ENCODE peak calls at places on chromosomes 2 and 18, in six cellular contexts. One of them, this sample, is unnamed. For H3K36me3, the result is how much of the 10 kb centered on the place peaks cover.

GRCh38 chr18:45684341-45685115 is 39.5 kb upstream of the SLC14A1 start:
- DNase-seq in osteoblast: peak
- DNase-seq in endothelial cell of umbilical vein: no peak
- DNase-seq in psoas muscle: no peak
- DNase-seq in CD8-positive, alpha-beta T cell: no peak
- DNase-seq in ovary: no peak
- DNase-seq in this sample: no peak

GRCh38 chr18:76923485-76924085 is 101.2 kb downstream of the ZNF236 start:
- DNase-seq in CD8-positive, alpha-beta T cell: no peak
- DNase-seq in ovary: no peak
- DNase-seq in endothelial cell of umbilical vein: peak
- DNase-seq in osteoblast: no peak
- DNase-seq in psoas muscle: no peak
- DNase-seq in this sample: no peak

GRCh38 chr2:100178085-100178788 is 35.8 kb upstream of the AFF3 start:
- DNase-seq in CD8-positive, alpha-beta T cell: no peak
- DNase-seq in osteoblast: peak
- DNase-seq in psoas muscle: no peak
- DNase-seq in endothelial cell of umbilical vein: peak
- DNase-seq in ovary: no peak
- DNase-seq in this sample: no peak

GRCh38 chr2:159939946-159940345 is 122.5 kb downstream of the PLA2R1 start:
- DNase-seq in psoas muscle: no peak
- DNase-seq in CD8-positive, alpha-beta T cell: no peak
- DNase-seq in endothelial cell of umbilical vein: peak
- DNase-seq in osteoblast: peak
- DNase-seq in ovary: peak
- DNase-seq in this sample: no peak

GRCh38 chr2:184765048-184765881 is 166.9 kb downstream of the ZNF804A start:
- DNase-seq in CD8-positive, alpha-beta T cell: no peak
- DNase-seq in osteoblast: no peak
- DNase-seq in psoas muscle: no peak
- DNase-seq in endothelial cell of umbilical vein: no peak
- DNase-seq in ovary: no peak
- DNase-seq in this sample: no peak

GRCh38 chr18:58046087-58046793 is 2.2 kb downstream of the NEDD4L start:
- DNase-seq in CD8-positive, alpha-beta T cell: no peak
- DNase-seq in endothelial cell of umbilical vein: no peak
- DNase-seq in osteoblast: peak
- DNase-seq in psoas muscle: no peak
- DNase-seq in ovary: no peak
- DNase-seq in this sample: no peak

GRCh38 chr2:17680119-17680518 is 73.5 kb downstream of the SMC6 start:
- DNase-seq in CD8-positive, alpha-beta T cell: no peak
- DNase-seq in endothelial cell of umbilical vein: no peak
- DNase-seq in ovary: no peak
- DNase-seq in osteoblast: no peak
- DNase-seq in psoas muscle: no peak
- DNase-seq in this sample: no peak

GRCh38 chr2:152623076-152623740 is 94.1 kb downstream of the PRPF40A start:
- DNase-seq in endothelial cell of umbilical vein: no peak
- DNase-seq in ovary: no peak
- DNase-seq in psoas muscle: no peak
- DNase-seq in osteoblast: no peak
- DNase-seq in CD8-positive, alpha-beta T cell: no peak
- DNase-seq in this sample: no peak

GRCh38 chr18:76679259-76679658 is 143.1 kb upstream of the ZNF236 start:
- DNase-seq in ovary: no peak
- DNase-seq in osteoblast: no peak
- DNase-seq in psoas muscle: no peak
- DNase-seq in endothelial cell of umbilical vein: no peak
- DNase-seq in CD8-positive, alpha-beta T cell: no peak
- DNase-seq in this sample: no peak

GRCh38 chr2:200744252-200744651 is 67.5 kb upstream of the BZW1 start:
- DNase-seq in CD8-positive, alpha-beta T cell: no peak
- DNase-seq in endothelial cell of umbilical vein: no peak
- DNase-seq in ovary: no peak
- DNase-seq in osteoblast: no peak
- DNase-seq in psoas muscle: no peak
- DNase-seq in this sample: no peak

GRCh38 chr2:225122582-225123486 is 80.6 kb upstream of the DOCK10 start:
- DNase-seq in CD8-positive, alpha-beta T cell: no peak
- DNase-seq in endothelial cell of umbilical vein: peak
- DNase-seq in ovary: no peak
- DNase-seq in psoas muscle: no peak
- DNase-seq in osteoblast: no peak
- DNase-seq in this sample: no peak

GRCh38 chr2:159035790-159036411 is 67.5 kb downstream of the TANC1 start:
- DNase-seq in osteoblast: no peak
- DNase-seq in CD8-positive, alpha-beta T cell: no peak
- DNase-seq in ovary: no peak
- DNase-seq in endothelial cell of umbilical vein: peak
- DNase-seq in psoas muscle: no peak
- DNase-seq in this sample: no peak

GRCh38 chr18:28176933-28177827 is at the start of gene CDH2:
- DNase-seq in psoas muscle: peak
- DNase-seq in endothelial cell of umbilical vein: peak
- DNase-seq in CD8-positive, alpha-beta T cell: no peak
- DNase-seq in ovary: peak
- DNase-seq in osteoblast: peak
- DNase-seq in this sample: no peak

GRCh38 chr2:159140070-159140774 is 146.3 kb downstream of the WDSUB1 start:
- DNase-seq in osteoblast: no peak
- DNase-seq in ovary: no peak
- DNase-seq in endothelial cell of umbilical vein: peak
- DNase-seq in psoas muscle: no peak
- DNase-seq in CD8-positive, alpha-beta T cell: no peak
- DNase-seq in this sample: no peak

GRCh38 chr18:78213365-78213994 is 766.1 kb upstream of the SALL3 start:
- DNase-seq in osteoblast: no peak
- DNase-seq in ovary: no peak
- DNase-seq in psoas muscle: no peak
- DNase-seq in endothelial cell of umbilical vein: no peak
- DNase-seq in CD8-positive, alpha-beta T cell: no peak
- DNase-seq in this sample: no peak

GRCh38 chr2:208556954-208557601 is 150.5 kb downstream of the PTH2R start:
- DNase-seq in osteoblast: no peak
- DNase-seq in ovary: no peak
- DNase-seq in psoas muscle: no peak
- DNase-seq in CD8-positive, alpha-beta T cell: no peak
- DNase-seq in endothelial cell of umbilical vein: no peak
- DNase-seq in this sample: no peak

GRCh38 chr18:31134988-31135529 is 27.6 kb downstream of the DSC1 start:
- DNase-seq in CD8-positive, alpha-beta T cell: no peak
- DNase-seq in endothelial cell of umbilical vein: no peak
- DNase-seq in osteoblast: no peak
- DNase-seq in ovary: no peak
- DNase-seq in psoas muscle: no peak
- DNase-seq in this sample: no peak

GRCh38 chr2:177573120-177573519 is 180.5 kb downstream of the AGPS start:
- DNase-seq in psoas muscle: no peak
- DNase-seq in CD8-positive, alpha-beta T cell: no peak
- DNase-seq in osteoblast: no peak
- DNase-seq in endothelial cell of umbilical vein: no peak
- DNase-seq in ovary: no peak
- DNase-seq in this sample: no peak

GRCh38 chr2:3008551-3009498 is 368.8 kb downstream of the EIPR1 start:
- DNase-seq in osteoblast: no peak
- DNase-seq in ovary: no peak
- DNase-seq in psoas muscle: no peak
- DNase-seq in endothelial cell of umbilical vein: no peak
- DNase-seq in CD8-positive, alpha-beta T cell: no peak
- DNase-seq in this sample: no peak

GRCh38 chr18:44599409-44599808 is 81.3 kb upstream of the SETBP1 start:
- DNase-seq in psoas muscle: no peak
- DNase-seq in CD8-positive, alpha-beta T cell: no peak
- DNase-seq in ovary: no peak
- DNase-seq in osteoblast: no peak
- DNase-seq in endothelial cell of umbilical vein: no peak
- DNase-seq in this sample: no peak

GRCh38 chr18:35352778-35353177 is 8.6 kb upstream of the ZNF24 start:
- DNase-seq in osteoblast: no peak
- DNase-seq in endothelial cell of umbilical vein: no peak
- DNase-seq in ovary: no peak
- DNase-seq in CD8-positive, alpha-beta T cell: no peak
- DNase-seq in psoas muscle: no peak
- DNase-seq in this sample: no peak

GRCh38 chr2:23436346-23437099 is 51.5 kb downstream of the KLHL29 start:
- DNase-seq in ovary: no peak
- DNase-seq in CD8-positive, alpha-beta T cell: peak
- DNase-seq in psoas muscle: no peak
- DNase-seq in endothelial cell of umbilical vein: peak
- DNase-seq in osteoblast: no peak
- DNase-seq in this sample: no peak

DNA sequence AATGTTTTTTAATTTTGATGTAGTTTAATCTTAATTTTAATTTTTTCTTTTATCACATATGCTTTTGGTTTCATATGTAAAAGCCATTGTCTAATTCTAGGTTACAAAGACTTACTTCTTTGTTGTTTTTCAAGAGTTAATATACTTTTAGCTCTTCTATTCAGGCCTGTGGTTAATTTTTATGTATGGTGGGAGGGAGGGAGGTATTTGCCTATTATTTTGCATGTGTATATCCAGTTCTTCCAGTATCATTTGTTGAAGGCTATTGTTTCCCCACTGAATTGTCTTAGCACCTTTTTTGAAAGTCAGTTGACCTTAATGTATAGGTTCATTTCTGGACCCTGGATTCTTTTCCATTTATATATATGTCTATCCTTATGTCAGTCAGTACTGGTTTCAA is 23.4 kb downstream of the USP14 start:
- DNase-seq in osteoblast: no peak
- DNase-seq in psoas muscle: no peak
- DNase-seq in ovary: no peak
- DNase-seq in CD8-positive, alpha-beta T cell: no peak
- DNase-seq in endothelial cell of umbilical vein: no peak
- DNase-seq in this sample: no peak
- H3K36me3 ChIP-seq in osteoblast: under half
- H3K36me3 ChIP-seq in psoas muscle: under half
- H3K36me3 ChIP-seq in ovary: under half
- H3K36me3 ChIP-seq in CD8-positive, alpha-beta T cell: under half
- H3K36me3 ChIP-seq in endothelial cell of umbilical vein: under half
- H3K36me3 ChIP-seq in this sample: under half

DNA sequence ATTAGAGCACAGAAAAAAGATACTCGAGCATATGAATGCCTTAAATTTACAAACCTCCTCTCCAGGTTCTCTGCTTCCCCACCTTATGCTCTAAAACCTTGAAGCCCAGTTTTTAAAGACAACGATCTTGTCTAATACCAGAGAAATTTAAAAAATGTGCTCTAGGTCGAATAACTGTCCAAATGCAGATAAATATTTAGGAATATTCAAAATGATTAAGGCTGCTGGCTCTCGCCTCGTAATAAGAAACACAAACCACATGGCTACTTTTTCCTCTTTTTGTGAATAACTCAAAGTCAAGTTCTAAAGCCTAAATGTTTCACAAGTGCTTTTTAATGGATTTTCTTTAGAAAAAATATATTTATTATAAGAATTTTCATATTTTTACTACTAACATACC is 101.3 kb downstream of the SATB2 start:
- DNase-seq in psoas muscle: no peak
- DNase-seq in endothelial cell of umbilical vein: no peak
- DNase-seq in osteoblast: no peak
- DNase-seq in CD8-positive, alpha-beta T cell: no peak
- DNase-seq in ovary: no peak
- DNase-seq in this sample: no peak
- TF ChIP-seq CTCF in psoas muscle: no peak
- TF ChIP-seq CTCF in endothelial cell of umbilical vein: no peak
- TF ChIP-seq CTCF in osteoblast: no peak
- TF ChIP-seq CTCF in CD8-positive, alpha-beta T cell: no peak
- TF ChIP-seq CTCF in ovary: no peak
- TF ChIP-seq CTCF in this sample: no peak

GRCh38 chr18:6413554-6414117 is 1.1 kb downstream of the L3MBTL4 start:
- DNase-seq in ovary: peak
- DNase-seq in endothelial cell of umbilical vein: no peak
- DNase-seq in CD8-positive, alpha-beta T cell: no peak
- DNase-seq in osteoblast: no peak
- DNase-seq in psoas muscle: no peak
- DNase-seq in this sample: no peak
- H3K27ac ChIP-seq in ovary: peak
- H3K27ac ChIP-seq in endothelial cell of umbilical vein: no peak
- H3K27ac ChIP-seq in CD8-positive, alpha-beta T cell: no peak
- H3K27ac ChIP-seq in osteoblast: no peak
- H3K27ac ChIP-seq in psoas muscle: no peak
- H3K27ac ChIP-seq in this sample: no peak

GRCh38 chr2:776038-776437 is 98.8 kb upstream of the TMEM18 start:
- DNase-seq in CD8-positive, alpha-beta T cell: no peak
- DNase-seq in psoas muscle: no peak
- DNase-seq in endothelial cell of umbilical vein: no peak
- DNase-seq in osteoblast: no peak
- DNase-seq in ovary: no peak
- DNase-seq in this sample: no peak

GRCh38 chr2:777051-777450 is 99.8 kb upstream of the TMEM18 start:
- DNase-seq in ovary: no peak
- DNase-seq in endothelial cell of umbilical vein: no peak
- DNase-seq in CD8-positive, alpha-beta T cell: no peak
- DNase-seq in osteoblast: no peak
- DNase-seq in psoas muscle: no peak
- DNase-seq in this sample: no peak

GRCh38 chr2:773256-774160 is 96.3 kb upstream of the TMEM18 start:
- DNase-seq in CD8-positive, alpha-beta T cell: no peak
- DNase-seq in osteoblast: no peak
- DNase-seq in endothelial cell of umbilical vein: no peak
- DNase-seq in ovary: no peak
- DNase-seq in psoas muscle: no peak
- DNase-seq in this sample: no peak

GRCh38 chr2:776517-776916 is 99.3 kb upstream of the TMEM18 start:
- DNase-seq in ovary: no peak
- DNase-seq in endothelial cell of umbilical vein: no peak
- DNase-seq in psoas muscle: no peak
- DNase-seq in CD8-positive, alpha-beta T cell: no peak
- DNase-seq in osteoblast: no peak
- DNase-seq in this sample: no peak

DNA sequence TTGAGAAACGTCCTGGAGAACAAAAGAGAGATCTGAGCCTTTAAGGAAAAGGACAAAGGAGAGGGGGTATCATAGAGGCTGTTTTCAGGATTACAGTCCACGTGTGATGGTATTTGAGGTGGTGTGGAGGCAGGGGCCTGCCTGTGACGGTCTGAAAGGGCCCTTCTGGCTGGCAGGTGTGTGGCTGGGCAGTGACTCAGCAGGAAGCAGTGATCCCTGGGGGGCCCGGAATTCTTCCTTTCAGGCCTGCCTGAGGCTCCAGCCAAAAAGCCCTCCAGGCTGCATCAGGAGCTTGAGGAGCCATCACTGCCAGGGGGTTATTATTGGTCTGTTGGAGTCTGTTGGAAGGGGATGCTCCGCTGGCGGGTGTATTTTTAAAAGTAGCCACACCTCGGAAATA is 97.2 kb upstream of the TMEM18 start:
- DNase-seq in ovary: no peak
- DNase-seq in psoas muscle: no peak
- DNase-seq in endothelial cell of umbilical vein: no peak
- DNase-seq in osteoblast: no peak
- DNase-seq in CD8-positive, alpha-beta T cell: no peak
- DNase-seq in this sample: no peak
- H3K36me3 ChIP-seq in ovary: under half
- H3K36me3 ChIP-seq in psoas muscle: under half
- H3K36me3 ChIP-seq in endothelial cell of umbilical vein: under half
- H3K36me3 ChIP-seq in osteoblast: under half
- H3K36me3 ChIP-seq in CD8-positive, alpha-beta T cell: under half
- H3K36me3 ChIP-seq in this sample: under half